ENCODE peak calls at places on chromosomes 1 and 21, in six cellular contexts. U is GM23338, Z is cardiac muscle cell, L is OCI-LY7, S is uterus, T is ovary. P is an unnamed sample.

GRCh38 chr1:234692961-234693360 is 83.0 kb upstream of the IRF2BP2 start:
- DNase-seq in L (no peak), S (no peak), U (no peak), T (no peak), Z (no peak), P (no peak)

GRCh38 chr1:196545239-196545638 is 63.0 kb downstream of the KCNT2 start:
- DNase-seq in Z (no peak), T (no peak), S (no peak), L (no peak), U (no peak), P (no peak)

GRCh38 chr21:31397939-31398338 is 53.9 kb upstream of the TIAM1 start:
- DNase-seq in S (no peak), T (no peak), U (no peak), Z (no peak), L (peak; percentile 81), P (no peak)

GRCh38 chr1:2180297-2181245 is 14.0 kb downstream of the FAAP20 start:
- DNase-seq in S (no peak), T (no peak), U (no peak), L (no peak), Z (no peak), P (no peak)

GRCh38 chr1:3019007-3019515 is 2.2 kb upstream of the ACTRT2 start:
- DNase-seq in T (no peak), L (no peak), Z (no peak), S (no peak), U (no peak), P (no peak)

GRCh38 chr1:168472244-168472643 is 71.6 kb downstream of the XCL2 start:
- DNase-seq in Z (no peak), T (no peak), L (no peak), U (no peak), S (no peak), P (no peak)

GRCh38 chr1:15345711-15346355 is 63.9 kb upstream of the EFHD2 start:
- DNase-seq in S (no peak), Z (no peak), T (no peak), U (no peak), L (no peak), P (no peak)

GRCh38 chr1:234326493-234327366 is 46.5 kb upstream of the COA6 start:
- DNase-seq in T (no peak), Z (peak; percentile 75), L (peak; percentile 58), U (peak; percentile 90), S (peak; percentile 18), P (no peak)

GRCh38 chr1:210684466-210685294 is 356.0 kb downstream of the HHAT start:
- DNase-seq in S (no peak), L (no peak), Z (no peak), U (no peak), T (no peak), P (no peak)

GRCh38 chr1:70503358-70503757 is 92.3 kb downstream of the CTH start:
- DNase-seq in T (no peak), S (no peak), Z (no peak), U (no peak), L (no peak), P (no peak)

GRCh38 chr1:59699227-59699847 is 115.4 kb upstream of the HOOK1 start:
- DNase-seq in T (peak; percentile 34), L (peak; percentile 47), Z (peak; percentile 61), U (peak; percentile 73), S (no peak), P (no peak)

GRCh38 chr1:66705100-66705499 is 47.2 kb upstream of the DYNLT5 start:
- DNase-seq in T (no peak), S (no peak), L (no peak), U (no peak), Z (no peak), P (no peak)

GRCh38 chr1:208747979-208748378 is 503.8 kb upstream of the PLXNA2 start:
- DNase-seq in U (no peak), Z (no peak), L (no peak), T (no peak), S (no peak), P (no peak)

GRCh38 chr1:66758247-66758755 is 6.0 kb downstream of the DYNLT5 start:
- DNase-seq in L (peak; percentile 87), Z (peak; percentile 41), T (no peak), U (no peak), S (no peak), P (no peak)

GRCh38 chr1:199978408-199978940 is 49.0 kb upstream of the NR5A2 start:
- DNase-seq in Z (no peak), U (no peak), T (no peak), S (no peak), L (peak; percentile 18), P (no peak)

GRCh38 chr1:158146165-158146564 is 34.5 kb upstream of the CD1D start:
- DNase-seq in S (no peak), Z (no peak), T (no peak), U (no peak), L (no peak), P (no peak)

GRCh38 chr21:35818597-35818996 is 241.7 kb downstream of the SETD4 start:
- DNase-seq in L (no peak), T (no peak), S (no peak), Z (no peak), U (no peak), P (no peak)

GRCh38 chr1:29669912-29670311 is 433.6 kb downstream of the PTPRU start:
- DNase-seq in L (no peak), U (no peak), S (no peak), T (no peak), Z (no peak), P (no peak)

GRCh38 chr1:203520315-203520714 is 26.4 kb downstream of the OPTC start:
- DNase-seq in L (no peak), T (no peak), Z (no peak), S (no peak), U (no peak), P (no peak)

GRCh38 chr21:32329331-32329730 is 30.7 kb downstream of the MRAP start:
- DNase-seq in Z (no peak), S (peak; percentile 60), T (peak; percentile 44), U (no peak), L (no peak), P (no peak)

GRCh38 chr1:31799196-31799894 is 16.5 kb downstream of the SPOCD1 start:
- DNase-seq in T (no peak), S (no peak), Z (no peak), L (no peak), U (no peak), P (no peak)

GRCh38 chr1:22567176-22567575 is 3.9 kb downstream of the EPHA8 start:
- DNase-seq in L (no peak), T (no peak), U (no peak), Z (no peak), S (no peak), P (no peak)

GRCh38 chr1:19113362-19114092 is 96.5 kb downstream of the UBR4 start:
- DNase-seq in U (peak; percentile 36), L (peak; percentile 42), T (no peak), Z (peak; percentile 22), S (peak; percentile 28), P (no peak)

GRCh38 chr1:196659471-196659870 is 7.6 kb downstream of the CFH start:
- DNase-seq in T (no peak), S (no peak), Z (no peak), L (no peak), U (no peak), P (no peak)

GRCh38 chr1:110190282-110190929 is 19.7 kb upstream of the KCNC4 start:
- DNase-seq in L (no peak), S (no peak), T (no peak), Z (no peak), U (no peak), P (no peak)

GRCh38 chr1:223034270-223034798 is 108.7 kb downstream of the TLR5 start:
- DNase-seq in T (no peak), Z (no peak), L (no peak), U (no peak), S (no peak), P (no peak)

GRCh38 chr1:29271724-29272123 is 35.4 kb downstream of the PTPRU start:
- DNase-seq in S (peak; percentile 58), L (no peak), U (peak; percentile 93), T (peak; percentile 60), Z (peak; percentile 84), P (no peak)

GRCh38 chr1:162364498-162364897 is 12.2 kb downstream of the SPATA46 start:
- DNase-seq in U (no peak), T (no peak), S (no peak), Z (no peak), L (no peak), P (no peak)

GRCh38 chr1:15866696-15867687 is 19.5 kb downstream of the SPEN start:
- DNase-seq in T (no peak), S (no peak), U (no peak), Z (no peak), L (no peak), P (no peak)

GRCh38 chr1:54273092-54273836 is 73.3 kb downstream of the MRPL37 start:
- DNase-seq in Z (no peak), T (peak; percentile 91), U (peak; percentile 72), L (peak; percentile 96), S (peak; percentile 90), P (peak; percentile 83)

GRCh38 chr1:93904228-93904627 is 5.0 kb downstream of the GCLM start:
- DNase-seq in Z (no peak), T (no peak), S (no peak), U (no peak), L (peak; percentile 53), P (no peak)

GRCh38 chr1:39505289-39505688 is 13.9 kb downstream of the BMP8A start:
- DNase-seq in T (no peak), U (no peak), S (no peak), Z (no peak), L (no peak), P (no peak)

GRCh38 chr1:7912743-7913557 is 27.7 kb downstream of the TNFRSF9 start:
- DNase-seq in Z (no peak), L (no peak), U (peak; percentile 37), T (no peak), S (no peak), P (no peak)

GRCh38 chr1:119372493-119373086 is 4.0 kb downstream of the HAO2 start:
- DNase-seq in S (no peak), Z (peak; percentile 59), L (peak; percentile 15), U (peak; percentile 90), T (no peak), P (no peak)
- TF ChIP-seq CTCF in S (no peak), Z (peak; percentile 34), L (peak; percentile 23), U (peak; percentile 77), T (no peak), P (no peak)

GRCh38 chr1:183218039-183218618 is 32.1 kb downstream of the LAMC2 start:
- DNase-seq in L (no peak), U (no peak), T (no peak), S (no peak), Z (no peak), P (no peak)
- H3K4me3 ChIP-seq in L (no peak overlapping the region), U (no peak overlapping the region), T (no peak overlapping the region), S (no peak overlapping the region), Z (no peak overlapping the region), P (no peak overlapping the region)

GRCh38 chr1:34761776-34762307 is 2.3 kb downstream of the GJB4 start:
- DNase-seq in S (no peak), L (no peak), Z (no peak), U (no peak), T (no peak), P (no peak)
- H3K27ac ChIP-seq in S (no peak overlapping the region), L (no peak overlapping the region), Z (no peak overlapping the region), U (no peak overlapping the region), T (no peak overlapping the region), P (no peak overlapping the region)

DNA sequence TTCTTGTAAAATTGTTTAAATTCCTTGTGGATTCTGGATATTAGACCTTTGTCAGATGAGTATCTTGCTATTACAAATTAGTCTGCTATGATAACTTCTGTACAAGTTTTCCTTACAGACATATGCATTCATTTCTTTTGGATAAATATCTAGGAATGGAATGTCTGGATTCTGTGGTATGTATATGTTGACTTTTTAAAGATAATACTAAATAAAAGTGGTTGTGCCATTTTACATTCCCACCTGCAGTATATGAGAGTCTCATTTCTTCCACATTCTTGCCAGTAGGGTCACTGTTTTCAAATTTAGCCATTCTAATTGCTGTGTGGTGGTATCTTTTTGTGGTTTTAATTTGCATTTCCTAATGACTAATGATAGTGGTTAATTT is 53.9 kb downstream of the SYDE2 start:
- DNase-seq in S (no peak), T (no peak), Z (no peak), L (no peak), U (no peak), P (no peak)
- TF ChIP-seq CTCF in S (no peak), T (no peak), Z (peak; percentile 25), L (no peak), U (no peak), P (peak; percentile 46)